ENCODE peak calls at places on chromosomes 16 and 17, in five cellular contexts. One of them, this sample, is unnamed.

GRCh38 chr16:27242868-27243590 is 25.5 kb downstream of the NSMCE1 start:
- DNase-seq in germinal center: no peak
- DNase-seq in left cardiac atrium: no peak
- DNase-seq in bronchial epithelial cell: no peak
- DNase-seq in RCC 7860: peak; percentile 84
- DNase-seq in this sample: peak; percentile 74

GRCh38 chr17:29046440-29046839 is 3.5 kb downstream of the PIPOX start:
- DNase-seq in bronchial epithelial cell: no peak
- DNase-seq in RCC 7860: no peak
- DNase-seq in left cardiac atrium: no peak
- DNase-seq in germinal center: no peak
- DNase-seq in this sample: no peak

GRCh38 chr16:83928341-83929055 is 24.5 kb upstream of the OSGIN1 start:
- DNase-seq in bronchial epithelial cell: peak; percentile 83
- DNase-seq in germinal center: no peak
- DNase-seq in RCC 7860: peak; percentile 22
- DNase-seq in left cardiac atrium: no peak
- DNase-seq in this sample: no peak

GRCh38 chr17:40854175-40854814 is 12.7 kb downstream of the KRT12 start:
- DNase-seq in germinal center: no peak
- DNase-seq in bronchial epithelial cell: peak; percentile 93
- DNase-seq in left cardiac atrium: no peak
- DNase-seq in RCC 7860: peak; percentile 65
- DNase-seq in this sample: no peak

GRCh38 chr16:73124665-73125064 is 76.7 kb upstream of the ZFHX3 start:
- DNase-seq in RCC 7860: no peak
- DNase-seq in germinal center: no peak
- DNase-seq in left cardiac atrium: no peak
- DNase-seq in bronchial epithelial cell: no peak
- DNase-seq in this sample: peak; percentile 57

GRCh38 chr17:1275962-1276736 is 3.3 kb upstream of the TRARG1 start:
- DNase-seq in left cardiac atrium: peak; percentile 75
- DNase-seq in RCC 7860: no peak
- DNase-seq in bronchial epithelial cell: no peak
- DNase-seq in germinal center: peak; percentile 74
- DNase-seq in this sample: no peak

GRCh38 chr17:66944365-66945203 is 19.9 kb upstream of the CACNG4 start:
- DNase-seq in bronchial epithelial cell: peak; percentile 14
- DNase-seq in RCC 7860: no peak
- DNase-seq in germinal center: no peak
- DNase-seq in left cardiac atrium: no peak
- DNase-seq in this sample: no peak

GRCh38 chr17:45336390-45337182 is 19.8 kb upstream of the MAP3K14 start:
- DNase-seq in bronchial epithelial cell: no peak
- DNase-seq in germinal center: no peak
- DNase-seq in RCC 7860: no peak
- DNase-seq in left cardiac atrium: no peak
- DNase-seq in this sample: no peak

GRCh38 chr16:67924140-67924906 is 7.3 kb downstream of the CTRL start:
- DNase-seq in germinal center: no peak
- DNase-seq in left cardiac atrium: no peak
- DNase-seq in RCC 7860: no peak
- DNase-seq in bronchial epithelial cell: no peak
- DNase-seq in this sample: no peak

GRCh38 chr17:39867084-39867890 is 715 bp upstream of the ZPBP2 start:
- DNase-seq in bronchial epithelial cell: no peak
- DNase-seq in left cardiac atrium: no peak
- DNase-seq in germinal center: peak; percentile 14
- DNase-seq in RCC 7860: no peak
- DNase-seq in this sample: no peak

GRCh38 chr16:68499011-68499410 is 40.1 kb upstream of the ZFP90 start:
- DNase-seq in bronchial epithelial cell: no peak
- DNase-seq in germinal center: no peak
- DNase-seq in left cardiac atrium: no peak
- DNase-seq in RCC 7860: no peak
- DNase-seq in this sample: no peak

GRCh38 chr17:47801906-47802305 is 19.7 kb downstream of the OSBPL7 start:
- DNase-seq in left cardiac atrium: no peak
- DNase-seq in germinal center: no peak
- DNase-seq in RCC 7860: no peak
- DNase-seq in bronchial epithelial cell: no peak
- DNase-seq in this sample: no peak

GRCh38 chr17:79355186-79355585 is 255.7 kb downstream of the RBFOX3 start:
- DNase-seq in bronchial epithelial cell: no peak
- DNase-seq in left cardiac atrium: peak; percentile 10
- DNase-seq in RCC 7860: no peak
- DNase-seq in germinal center: no peak
- DNase-seq in this sample: no peak

GRCh38 chr17:10290046-10290445 is 82.8 kb downstream of the MYH13 start:
- DNase-seq in bronchial epithelial cell: no peak
- DNase-seq in germinal center: no peak
- DNase-seq in RCC 7860: no peak
- DNase-seq in left cardiac atrium: peak; percentile 27
- DNase-seq in this sample: no peak

GRCh38 chr17:41812176-41813038 is at the start of gene FKBP10:
- DNase-seq in bronchial epithelial cell: peak; percentile 47
- DNase-seq in left cardiac atrium: peak; percentile 83
- DNase-seq in germinal center: peak; percentile 43
- DNase-seq in RCC 7860: peak; percentile 57
- DNase-seq in this sample: no peak

GRCh38 chr17:56185905-56186783 is 32.9 kb downstream of the ANKFN1 start:
- DNase-seq in left cardiac atrium: no peak
- DNase-seq in RCC 7860: peak; percentile 9
- DNase-seq in germinal center: no peak
- DNase-seq in bronchial epithelial cell: no peak
- DNase-seq in this sample: no peak

GRCh38 chr16:16042076-16042475 is 92.7 kb downstream of the ABCC1 start:
- DNase-seq in bronchial epithelial cell: no peak
- DNase-seq in RCC 7860: no peak
- DNase-seq in left cardiac atrium: peak; percentile 65
- DNase-seq in germinal center: no peak
- DNase-seq in this sample: no peak

GRCh38 chr16:1102921-1103648 is 7.0 kb upstream of the C1QTNF8 start:
- DNase-seq in bronchial epithelial cell: peak; percentile 0
- DNase-seq in RCC 7860: no peak
- DNase-seq in germinal center: peak; percentile 85
- DNase-seq in left cardiac atrium: peak; percentile 67
- DNase-seq in this sample: no peak

GRCh38 chr17:350706-351435 is 1.7 kb downstream of the RPH3AL start:
- DNase-seq in RCC 7860: peak; percentile 83
- DNase-seq in bronchial epithelial cell: peak; percentile 77
- DNase-seq in germinal center: no peak
- DNase-seq in left cardiac atrium: peak; percentile 90
- DNase-seq in this sample: no peak

GRCh38 chr17:8057691-8058114 is 18.8 kb downstream of the ALOX15B start:
- DNase-seq in RCC 7860: peak; percentile 55
- DNase-seq in germinal center: peak; percentile 85
- DNase-seq in bronchial epithelial cell: peak; percentile 79
- DNase-seq in left cardiac atrium: no peak
- DNase-seq in this sample: no peak

GRCh38 chr17:49003557-49004511 is 6.6 kb downstream of the IGF2BP1 start:
- DNase-seq in germinal center: no peak
- DNase-seq in bronchial epithelial cell: no peak
- DNase-seq in left cardiac atrium: no peak
- DNase-seq in RCC 7860: no peak
- DNase-seq in this sample: no peak

GRCh38 chr16:88754109-88754911 is 30.7 kb downstream of the PIEZO1 start:
- DNase-seq in RCC 7860: no peak
- DNase-seq in germinal center: no peak
- DNase-seq in bronchial epithelial cell: no peak
- DNase-seq in left cardiac atrium: no peak
- DNase-seq in this sample: no peak

GRCh38 chr16:30901201-30902069 is 5.0 kb downstream of the CTF1 start:
- DNase-seq in bronchial epithelial cell: no peak
- DNase-seq in germinal center: no peak
- DNase-seq in RCC 7860: no peak
- DNase-seq in left cardiac atrium: no peak
- DNase-seq in this sample: no peak

GRCh38 chr16:89786474-89787364 is 29.7 kb downstream of the FANCA start:
- DNase-seq in bronchial epithelial cell: no peak
- DNase-seq in left cardiac atrium: no peak
- DNase-seq in RCC 7860: no peak
- DNase-seq in germinal center: no peak
- DNase-seq in this sample: no peak

GRCh38 chr16:3959148-3959547 is 78.6 kb upstream of the CREBBP start:
- DNase-seq in left cardiac atrium: peak; percentile 47
- DNase-seq in bronchial epithelial cell: peak; percentile 67
- DNase-seq in germinal center: no peak
- DNase-seq in RCC 7860: peak; percentile 94
- DNase-seq in this sample: no peak

GRCh38 chr16:35711435-35711834 is 2252.0 kb downstream of the TP53TG3F start:
- DNase-seq in germinal center: no peak
- DNase-seq in RCC 7860: no peak
- DNase-seq in bronchial epithelial cell: no peak
- DNase-seq in left cardiac atrium: no peak
- DNase-seq in this sample: no peak

GRCh38 chr16:1125471-1125870 is 27.4 kb upstream of the CACNA1H start:
- DNase-seq in RCC 7860: no peak
- DNase-seq in bronchial epithelial cell: peak; percentile 4
- DNase-seq in germinal center: no peak
- DNase-seq in left cardiac atrium: no peak
- DNase-seq in this sample: no peak

GRCh38 chr16:68665501-68665900 is 20.4 kb downstream of the CDH3 start:
- DNase-seq in bronchial epithelial cell: peak; percentile 100
- DNase-seq in germinal center: no peak
- DNase-seq in left cardiac atrium: no peak
- DNase-seq in RCC 7860: no peak
- DNase-seq in this sample: no peak

GRCh38 chr16:17468611-17469010 is 2.1 kb downstream of the XYLT1 start:
- DNase-seq in left cardiac atrium: no peak
- DNase-seq in RCC 7860: no peak
- DNase-seq in bronchial epithelial cell: no peak
- DNase-seq in germinal center: no peak
- DNase-seq in this sample: no peak

GRCh38 chr16:22659933-22660332 is 149.2 kb downstream of the NPIPB5 start:
- DNase-seq in germinal center: no peak
- DNase-seq in bronchial epithelial cell: no peak
- DNase-seq in RCC 7860: no peak
- DNase-seq in left cardiac atrium: no peak
- DNase-seq in this sample: no peak

GRCh38 chr16:26133401-26133800 is 441.6 kb downstream of the HS3ST4 start:
- DNase-seq in left cardiac atrium: no peak
- DNase-seq in bronchial epithelial cell: no peak
- DNase-seq in RCC 7860: no peak
- DNase-seq in germinal center: no peak
- DNase-seq in this sample: no peak

GRCh38 chr17:51461578-51462004 is 201.2 kb downstream of the UTP18 start:
- DNase-seq in RCC 7860: peak; percentile 56
- DNase-seq in bronchial epithelial cell: peak; percentile 21
- DNase-seq in left cardiac atrium: peak; percentile 65
- DNase-seq in germinal center: peak; percentile 47
- DNase-seq in this sample: no peak

GRCh38 chr17:4948997-4949320 is 629 bp upstream of the PFN1 start:
- DNase-seq in left cardiac atrium: peak; percentile 87
- DNase-seq in bronchial epithelial cell: peak; percentile 76
- DNase-seq in germinal center: peak; percentile 92
- DNase-seq in RCC 7860: peak; percentile 64
- DNase-seq in this sample: peak; percentile 72

GRCh38 chr16:35516551-35516950 is 2057.1 kb downstream of the TP53TG3F start:
- DNase-seq in bronchial epithelial cell: peak; percentile 48
- DNase-seq in left cardiac atrium: no peak
- DNase-seq in germinal center: no peak
- DNase-seq in RCC 7860: peak; percentile 30
- DNase-seq in this sample: no peak

GRCh38 chr17:40548982-40549680 is 16.1 kb downstream of the CCR7 start:
- DNase-seq in left cardiac atrium: peak; percentile 60
- DNase-seq in RCC 7860: peak; percentile 11
- DNase-seq in bronchial epithelial cell: peak; percentile 48
- DNase-seq in germinal center: no peak
- DNase-seq in this sample: no peak

GRCh38 chr17:38341035-38341721 is 2.6 kb downstream of the GPR179 start:
- DNase-seq in RCC 7860: no peak
- DNase-seq in germinal center: no peak
- DNase-seq in bronchial epithelial cell: peak; percentile 49
- DNase-seq in left cardiac atrium: peak; percentile 73
- DNase-seq in this sample: no peak

GRCh38 chr16:67283039-67283825 is 3.9 kb downstream of the PLEKHG4 start:
- DNase-seq in RCC 7860: peak; percentile 37
- DNase-seq in left cardiac atrium: no peak
- DNase-seq in germinal center: no peak
- DNase-seq in bronchial epithelial cell: peak; percentile 57
- DNase-seq in this sample: no peak

GRCh38 chr16:56357291-56357764 is 68.0 kb downstream of the AMFR start:
- DNase-seq in bronchial epithelial cell: peak; percentile 46
- DNase-seq in left cardiac atrium: peak; percentile 24
- DNase-seq in germinal center: peak; percentile 36
- DNase-seq in RCC 7860: no peak
- DNase-seq in this sample: peak; percentile 33

This sample was measured in CD14-positive monocyte.